ENCODE peak calls at places on chromosomes 4 and X, in four cellular contexts. Q is glutamatergic neuron; K is NCI-H226; Z is CD8-positive, alpha-beta T cell. P is an unnamed sample.

GRCh38 chr4:106247600-106247999 is 68.4 kb downstream of the TBCK start:
- DNase-seq in Z (no peak), K (no peak), Q (no peak), P (no peak)

GRCh38 chrX:107485019-107485418 is 35.6 kb downstream of the FRMPD3 start:
- DNase-seq in K (no peak), Q (no peak), Z (no peak), P (no peak)

GRCh38 chr4:108049406-108049805 is 59.7 kb downstream of the HADH start:
- DNase-seq in Z (no peak), K (no peak), Q (no peak), P (no peak)

GRCh38 chrX:139304471-139304870 is 226.1 kb upstream of the F9 start:
- DNase-seq in Q (no peak), Z (no peak), K (no peak), P (no peak)

GRCh38 chr4:16196482-16197393 is 29.5 kb downstream of the TAPT1 start:
- DNase-seq in Z (no peak), Q (no peak), K (peak; percentile 23), P (no peak)

GRCh38 chr4:166422475-166422874 is 549.4 kb downstream of the TLL1 start:
- DNase-seq in K (peak; percentile 73), Z (no peak), Q (no peak), P (no peak)

GRCh38 chrX:154057790-154058189 is 38.1 kb upstream of the IRAK1 start:
- DNase-seq in Q (no peak), Z (no peak), K (no peak), P (no peak)

GRCh38 chr4:68447201-68447600 is at the start of gene TMPRSS11E:
- DNase-seq in Q (no peak), K (no peak), Z (no peak), P (no peak)